ENCODE peak calls at places on chromosome 12, in ten cellular contexts. N is RCC 7860, I is ELF-1, D is spleen, J is HEK293T, V is putamen, C is NCI-H2081, P is HTR-8/SVneo, Y is amygdala, A is ureter. R is an unnamed sample.

GRCh38 chr12:28191018-28191595 is 851 bp downstream of the CCDC91 start:
- DNase-seq in N (no peak), I (no peak), D (no peak), J (peak; percentile 15), V (peak; percentile 36), C (no peak), P (peak; percentile 31), Y (no peak), A (no peak), R (peak; percentile 72)

GRCh38 chr12:12864243-12864642 is 27.1 kb upstream of the GPRC5A start:
- DNase-seq in N (no peak), I (no peak), D (no peak), J (no peak), V (no peak), C (no peak), P (no peak), Y (no peak), A (no peak), R (no peak)

GRCh38 chr12:91388573-91388972 is 206.0 kb upstream of the DCN start:
- DNase-seq in N (no peak), I (no peak), D (no peak), J (no peak), V (no peak), C (no peak), P (no peak), Y (no peak), A (no peak), R (no peak)

GRCh38 chr12:11958216-11959091 is 112.3 kb upstream of the BCL2L14 start:
- DNase-seq in N (peak; percentile 82), I (no peak), D (no peak), J (no peak), V (no peak), C (no peak), P (peak; percentile 41), Y (no peak), A (no peak), R (peak; percentile 94)

GRCh38 chr12:52207895-52208294 is 16.1 kb upstream of the KRT80 start:
- DNase-seq in N (no peak), I (no peak), D (peak; percentile 68), J (no peak), V (no peak), C (peak; percentile 98), P (no peak), Y (no peak), A (peak; percentile 83), R (no peak)

GRCh38 chr12:1171657-1172056 is 180.6 kb downstream of the ERC1 start:
- DNase-seq in N (no peak), I (peak; percentile 6), D (no peak), J (peak; percentile 35), V (no peak), C (peak; percentile 86), P (peak; percentile 30), Y (no peak), A (no peak), R (peak; percentile 22)

GRCh38 chr12:104044158-104044557 is 5.8 kb downstream of the GLT8D2 start:
- DNase-seq in N (no peak), I (no peak), D (no peak), J (no peak), V (no peak), C (no peak), P (no peak), Y (no peak), A (no peak), R (no peak)

GRCh38 chr12:113207621-113208040 is 13.6 kb upstream of the TPCN1 start:
- DNase-seq in N (no peak), I (no peak), D (no peak), J (no peak), V (no peak), C (no peak), P (no peak), Y (no peak), A (no peak), R (no peak)

GRCh38 chr12:132069336-132069985 is 74.7 kb downstream of the DDX51 start:
- DNase-seq in N (no peak), I (no peak), D (no peak), J (no peak), V (no peak), C (no peak), P (no peak), Y (no peak), A (no peak), R (no peak)

GRCh38 chr12:53750812-53751335 is 905 bp downstream of the CISTR start:
- DNase-seq in N (no peak), I (peak; percentile 37), D (peak; percentile 82), J (no peak), V (no peak), C (peak; percentile 40), P (no peak), Y (no peak), A (no peak), R (no peak)

GRCh38 chr12:44677724-44678123 is 198.4 kb downstream of the NELL2 start:
- DNase-seq in N (no peak), I (no peak), D (no peak), J (no peak), V (no peak), C (no peak), P (no peak), Y (no peak), A (no peak), R (no peak)

GRCh38 chr12:49838973-49839633 is 3.8 kb downstream of the BCDIN3D start:
- DNase-seq in N (no peak), I (peak; percentile 34), D (no peak), J (peak; percentile 41), V (no peak), C (peak; percentile 10), P (peak; percentile 45), Y (no peak), A (no peak), R (peak; percentile 38)

GRCh38 chr12:132635076-132635955 is 16.7 kb downstream of the P2RX2 start:
- DNase-seq in N (no peak), I (no peak), D (peak; percentile 54), J (no peak), V (no peak), C (no peak), P (no peak), Y (no peak), A (no peak), R (no peak)

GRCh38 chr12:124018526-124018925 is 45.5 kb downstream of the ZNF664 start:
- DNase-seq in N (no peak), I (no peak), D (no peak), J (no peak), V (no peak), C (no peak), P (no peak), Y (no peak), A (no peak), R (no peak)

GRCh38 chr12:98939350-98939749 is 294.3 kb downstream of the APAF1 start:
- DNase-seq in N (no peak), I (peak; percentile 10), D (no peak), J (peak; percentile 21), V (peak; percentile 39), C (peak; percentile 28), P (peak; percentile 2), Y (no peak), A (no peak), R (peak; percentile 11)

GRCh38 chr12:83335748-83336147 is 649.0 kb downstream of the TMTC2 start:
- DNase-seq in N (no peak), I (no peak), D (no peak), J (no peak), V (no peak), C (no peak), P (no peak), Y (no peak), A (no peak), R (no peak)

GRCh38 chr12:76848132-76848531 is 30.7 kb downstream of the CSRP2 start:
- DNase-seq in N (no peak), I (no peak), D (no peak), J (no peak), V (peak; percentile 65), C (no peak), P (no peak), Y (no peak), A (no peak), R (no peak)

GRCh38 chr12:5017638-5018348 is 25.9 kb upstream of the KCNA5 start:
- DNase-seq in N (no peak), I (peak; percentile 22), D (no peak), J (no peak), V (no peak), C (no peak), P (no peak), Y (no peak), A (no peak), R (no peak)

GRCh38 chr12:7039403-7039802 is 21.1 kb upstream of the C1S start:
- DNase-seq in N (no peak), I (no peak), D (no peak), J (no peak), V (no peak), C (no peak), P (no peak), Y (no peak), A (no peak), R (peak; percentile 60)